ENCODE peak calls at places on chromosomes 2 and 18, in eight cellular contexts. Z is hippocampal formation; U is globus pallidus; M is DMS 273 treated with DMSO at 0.1 percent for 48 hours; A is naive thymus-derived CD4-positive, alpha-beta T cell; P is KG1; I is heart left ventricle; R is activated CD8-positive, alpha-beta T cell treated with anti-CD3 and anti-CD28 coated beads, Interleukin-2, amount 10 ng/mL, durations not matched to agents 7 days and 5 days. L is an unnamed sample.

GRCh38 chr2:121287146-121287798 is 2.3 kb upstream of the TFCP2L1 start:
- DNase-seq in Z (no peak), A (no peak), I (no peak), M (no peak), P (peak), U (peak), R (no peak), L (no peak)

GRCh38 chr2:138433995-138434991 is 67.3 kb upstream of the SPOPL start:
- DNase-seq in M (peak), P (no peak), R (no peak), A (no peak), I (no peak), Z (no peak), U (no peak), L (no peak)

GRCh38 chr2:176643711-176644110 is 374.5 kb downstream of the MTX2 start:
- DNase-seq in M (no peak), I (no peak), P (no peak), U (no peak), R (no peak), A (no peak), Z (no peak), L (no peak)

GRCh38 chr2:228703099-228703498 is 521.6 kb upstream of the SPHKAP start:
- DNase-seq in Z (no peak), I (no peak), A (no peak), R (no peak), U (no peak), M (no peak), P (no peak), L (no peak)

GRCh38 chr2:155377931-155378444 is 679.5 kb downstream of the KCNJ3 start:
- DNase-seq in A (no peak), I (no peak), R (no peak), M (no peak), U (no peak), Z (no peak), P (no peak), L (no peak)

GRCh38 chr18:37502036-37502435 is 63.6 kb downstream of the CELF4 start:
- DNase-seq in U (peak), I (no peak), P (no peak), Z (no peak), A (no peak), M (no peak), R (no peak), L (no peak)

GRCh38 chr2:7952046-7952445 is 729.8 kb upstream of the ID2 start:
- DNase-seq in A (no peak), P (no peak), Z (no peak), M (no peak), R (no peak), U (no peak), I (no peak), L (no peak)

GRCh38 chr18:4017479-4017878 is 437.6 kb downstream of the DLGAP1 start:
- DNase-seq in Z (no peak), P (no peak), I (no peak), M (no peak), U (no peak), R (no peak), A (no peak), L (peak)

GRCh38 chr2:64943387-64944150 is 45.6 kb upstream of the SLC1A4 start:
- DNase-seq in U (peak), M (no peak), P (no peak), Z (peak), R (no peak), A (no peak), I (peak), L (no peak)